ENCODE peak calls at places on chromosomes 6 and 20, in ten cellular contexts. B is fibroblast of mammary gland; X is upper lobe of left lung; R is AG04449; T is CD8-positive, alpha-beta T cell; H is PC-3; N is tibial artery; I is keratinocyte; S is Peyer's patch; A is fibroblast of lung. P is an unnamed sample.

GRCh38 chr6:41638002-41638800 is at the start of gene MDFI:
- DNase-seq in B (no peak), X (no peak), R (no peak), T (no peak), H (no peak), N (no peak), I (no peak), S (no peak), A (peak; percentile 58), P (peak; percentile 56)

GRCh38 chr20:36135821-36136220 is 18.7 kb upstream of the EPB41L1 start:
- DNase-seq in B (no peak), X (no peak), R (no peak), T (no peak), H (no peak), N (no peak), I (no peak), S (no peak), A (no peak), P (no peak)

GRCh38 chr6:16477367-16478149 is 239.2 kb downstream of the GMPR start:
- DNase-seq in B (no peak), X (peak; percentile 80), R (no peak), T (no peak), H (no peak), N (no peak), I (no peak), S (no peak), A (no peak), P (no peak)

GRCh38 chr20:62289131-62289530 is 13.7 kb upstream of the ADRM1 start:
- DNase-seq in B (no peak), X (no peak), R (no peak), T (no peak), H (no peak), N (no peak), I (no peak), S (no peak), A (no peak), P (no peak)

GRCh38 chr6:57305754-57306153 is 11.7 kb upstream of the PRIM2 start:
- DNase-seq in B (peak; percentile 73), X (no peak), R (no peak), T (no peak), H (peak; percentile 45), N (no peak), I (no peak), S (no peak), A (peak; percentile 73), P (no peak)

GRCh38 chr6:77074037-77074713 is 389.1 kb downstream of the HTR1B start:
- DNase-seq in B (no peak), X (no peak), R (no peak), T (no peak), H (no peak), N (no peak), I (no peak), S (no peak), A (no peak), P (no peak)

GRCh38 chr6:56176741-56177140 is 70.6 kb downstream of the COL21A1 start:
- DNase-seq in B (no peak), X (no peak), R (no peak), T (no peak), H (no peak), N (no peak), I (no peak), S (no peak), A (no peak), P (no peak)

GRCh38 chr6:56986611-56987010 is 31.7 kb downstream of the BEND6 start:
- DNase-seq in B (no peak), X (no peak), R (no peak), T (no peak), H (no peak), N (no peak), I (no peak), S (no peak), A (no peak), P (no peak)

GRCh38 chr20:34708621-34709043 is 4.5 kb downstream of the TP53INP2 start:
- DNase-seq in B (peak; percentile 45), X (peak; percentile 69), R (no peak), T (peak; percentile 37), H (peak; percentile 34), N (peak; percentile 53), I (no peak), S (peak; percentile 74), A (peak; percentile 12), P (peak; percentile 36)

GRCh38 chr6:13924146-13924948 is 405 bp upstream of the RNF182 start:
- DNase-seq in B (peak; percentile 39), X (peak; percentile 29), R (no peak), T (peak; percentile 16), H (peak; percentile 45), N (no peak), I (no peak), S (no peak), A (peak; percentile 62), P (peak; percentile 68)

GRCh38 chr6:67966830-67967229 is 668.3 kb upstream of the ADGRB3 start:
- DNase-seq in B (no peak), X (no peak), R (no peak), T (no peak), H (no peak), N (no peak), I (no peak), S (no peak), A (no peak), P (no peak)

GRCh38 chr6:13299909-13300308 is 28.4 kb downstream of the TBC1D7 start:
- DNase-seq in B (no peak), X (no peak), R (no peak), T (no peak), H (no peak), N (no peak), I (no peak), S (no peak), A (no peak), P (no peak)

GRCh38 chr6:163489584-163489983 is 75.1 kb downstream of the QKI start:
- DNase-seq in B (peak; percentile 38), X (no peak), R (no peak), T (no peak), H (peak; percentile 75), N (no peak), I (no peak), S (no peak), A (peak; percentile 64), P (peak; percentile 78)

GRCh38 chr6:150723857-150724256 is 124.2 kb downstream of the PLEKHG1 start:
- DNase-seq in B (no peak), X (no peak), R (no peak), T (no peak), H (peak; percentile 71), N (no peak), I (peak; percentile 25), S (no peak), A (peak; percentile 34), P (no peak)

GRCh38 chr6:151807513-151808330 is at the start of gene ESR1:
- DNase-seq in B (peak; percentile 76), X (peak; percentile 22), R (no peak), T (no peak), H (peak; percentile 46), N (peak; percentile 54), I (no peak), S (no peak), A (no peak), P (no peak)

GRCh38 chr20:62820208-62820961 is 3.5 kb downstream of the COL9A3 start:
- DNase-seq in B (no peak), X (no peak), R (no peak), T (no peak), H (no peak), N (no peak), I (no peak), S (no peak), A (no peak), P (no peak)

GRCh38 chr20:45892049-45892816 is 1.1 kb downstream of the CTSA start:
- DNase-seq in B (no peak), X (peak; percentile 40), R (no peak), T (no peak), H (peak; percentile 55), N (peak; percentile 28), I (no peak), S (no peak), A (no peak), P (no peak)

GRCh38 chr6:142356271-142356938 is 54.6 kb downstream of the ADGRG6 start:
- DNase-seq in B (peak; percentile 84), X (no peak), R (no peak), T (no peak), H (no peak), N (no peak), I (no peak), S (no peak), A (peak; percentile 39), P (no peak)

GRCh38 chr20:59055302-59055701 is 12.7 kb upstream of the PRELID3B start:
- DNase-seq in B (peak; percentile 40), X (no peak), R (no peak), T (no peak), H (peak; percentile 74), N (no peak), I (no peak), S (no peak), A (no peak), P (no peak)
- TF ChIP-seq CTCF in B (peak; percentile 43), X (peak; percentile 27), R (peak; percentile 23), T (peak; percentile 24), H (peak; percentile 80), N (no peak), I (peak; percentile 16), S (peak; percentile 41), A (peak; percentile 62), P (peak; percentile 39)

GRCh38 chr6:32588156-32588555 is 1.5 kb downstream of the HLA-DRB1 start:
- DNase-seq in B (no peak), X (no peak), R (no peak), T (no peak), H (no peak), N (no peak), I (no peak), S (no peak), A (no peak), P (no peak)
- H3K4me3 ChIP-seq in B (no peak overlapping the region), X (peak overlapping the region; percentile 38), R (no peak overlapping the region), T (no peak overlapping the region), H (no peak overlapping the region), N (no peak overlapping the region), I (no peak overlapping the region), S (no peak overlapping the region), A (no peak overlapping the region), P (no peak overlapping the region)

GRCh38 chr6:129252377-129253071 is 369.6 kb downstream of the LAMA2 start:
- DNase-seq in B (no peak), X (no peak), R (no peak), T (no peak), H (peak; percentile 32), N (no peak), I (no peak), S (no peak), A (peak; percentile 36), P (no peak)
- TF ChIP-seq CTCF in B (no peak), X (no peak), R (no peak), T (peak; percentile 52), H (peak; percentile 3), N (no peak), I (no peak), S (no peak), A (no peak), P (no peak)

DNA sequence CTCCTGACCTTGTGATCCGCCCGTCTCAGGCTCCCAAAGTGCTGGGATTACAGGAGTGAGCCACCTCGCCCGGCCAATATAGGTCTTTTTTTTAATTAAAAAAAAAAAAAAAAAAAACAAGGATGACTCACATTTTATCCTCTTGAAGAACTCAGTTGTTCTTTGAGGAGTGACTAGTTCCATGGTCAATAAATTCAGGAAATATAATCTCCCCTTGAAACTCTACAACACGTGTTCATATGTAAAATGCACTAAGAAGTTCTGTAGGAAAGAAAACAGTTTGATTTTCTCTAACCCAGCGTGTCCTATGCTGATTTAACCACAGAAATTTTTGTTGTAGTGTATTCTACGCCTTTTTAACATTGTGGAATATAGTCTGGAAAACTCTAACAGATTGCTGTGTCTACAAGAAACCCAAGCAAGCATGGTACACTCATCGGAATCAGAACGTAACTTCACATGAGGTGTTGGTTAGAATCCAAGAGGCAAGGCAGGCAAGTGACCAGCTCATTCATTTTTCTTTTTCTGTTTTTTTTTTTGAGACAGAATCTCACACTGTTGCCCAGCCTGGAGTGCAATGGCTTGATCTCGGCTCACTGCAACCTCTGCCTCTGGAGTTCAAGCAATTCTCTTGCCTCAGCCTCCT is 79.0 kb upstream of the ZNF217 start:
- DNase-seq in B (peak; percentile 73), X (no peak), R (no peak), T (no peak), H (peak; percentile 70), N (no peak), I (no peak), S (no peak), A (peak; percentile 75), P (peak; percentile 73)
- H3K4me3 ChIP-seq in B (no peak overlapping the region), X (no peak overlapping the region), R (no peak overlapping the region), T (no peak overlapping the region), H (no peak overlapping the region), N (no peak overlapping the region), I (no peak overlapping the region), S (no peak overlapping the region), A (no peak overlapping the region), P (no peak overlapping the region)